ENCODE peak calls at places on chromosome 16, in six cellular contexts. O is astrocyte; R is T-helper 17 cell; J is HT-29; Q is retina; W is stimulated activated CD8-positive, alpha-beta memory T cell treated with anti-CD3 and anti-CD28 coated beads, Interleukin-7, amount 100 ng/mL, for 1 hour. F is an unnamed sample.

GRCh38 chr16:84084570-84085270 is 32.0 kb downstream of the MBTPS1 start:
- DNase-seq in O (peak; percentile 38), R (peak; percentile 41), J (peak; percentile 83), Q (peak; percentile 61), W (peak; percentile 29), F (peak; percentile 69)

GRCh38 chr16:77585852-77586251 is 136.5 kb upstream of the NUDT7 start:
- DNase-seq in O (peak; percentile 89), R (no peak), J (no peak), Q (no peak), W (no peak), F (no peak)

GRCh38 chr16:2205104-2205966 is at the start of gene MLST8:
- DNase-seq in O (peak; percentile 68), R (peak; percentile 97), J (peak; percentile 86), Q (peak; percentile 98), W (peak; percentile 79), F (peak; percentile 84)

GRCh38 chr16:75482434-75483205 is 12.6 kb downstream of the CHST6 start:
- DNase-seq in O (no peak), R (no peak), J (no peak), Q (no peak), W (no peak), F (no peak)

GRCh38 chr16:53839150-53839549 is 135.2 kb downstream of the FTO start:
- DNase-seq in O (no peak), R (no peak), J (no peak), Q (no peak), W (no peak), F (no peak)

GRCh38 chr16:85902366-85903155 is 3.6 kb downstream of the IRF8 start:
- DNase-seq in O (no peak), R (no peak), J (no peak), Q (no peak), W (peak; percentile 27), F (no peak)

GRCh38 chr16:30741461-30741914 is 6.7 kb upstream of the PHKG2 start:
- DNase-seq in O (peak; percentile 89), R (no peak), J (peak; percentile 95), Q (no peak), W (no peak), F (peak; percentile 89)

GRCh38 chr16:68839831-68840230 is 3.5 kb upstream of the TANGO6 start:
- DNase-seq in O (no peak), R (no peak), J (no peak), Q (no peak), W (no peak), F (peak; percentile 18)

GRCh38 chr16:88697831-88698693 is 8.1 kb downstream of the RNF166 start:
- DNase-seq in O (no peak), R (no peak), J (no peak), Q (no peak), W (no peak), F (no peak)

GRCh38 chr16:86512301-86512859 is 2.1 kb downstream of the FOXF1 start:
- DNase-seq in O (no peak), R (no peak), J (no peak), Q (peak; percentile 64), W (no peak), F (peak; percentile 16)

GRCh38 chr16:80794071-80794470 is 10.3 kb downstream of the CDYL2 start:
- DNase-seq in O (peak; percentile 45), R (no peak), J (no peak), Q (no peak), W (no peak), F (no peak)

GRCh38 chr16:9256196-9256595 is 164.8 kb downstream of the HAPSTR1 start:
- DNase-seq in O (no peak), R (no peak), J (peak; percentile 58), Q (peak; percentile 21), W (no peak), F (peak; percentile 4)